ENCODE peak calls at places on chromosomes 7 and 10, in five cellular contexts. D, L, A, I and S are unnamed samples. For H3K4me1, the result is how much of the 10 kb centered on the place peaks cover.

GRCh38 chr7:135184254-135184841 is 13.8 kb upstream of the CYREN start:
- DNase-seq in D (no peak), L (no peak), A (no peak), I (no peak), S (no peak)

GRCh38 chr7:111752022-111752582 is 189.8 kb upstream of the IMMP2L start:
- DNase-seq in D (peak), L (peak), A (peak), I (peak), S (peak)

GRCh38 chr10:113071446-113071845 is 121.4 kb downstream of the TCF7L2 start:
- DNase-seq in D (peak), L (peak), A (no peak), I (peak), S (no peak)

GRCh38 chr10:20911626-20912025 is 14.5 kb upstream of the NEBL start:
- DNase-seq in D (no peak), L (no peak), A (no peak), I (no peak), S (no peak)

GRCh38 chr7:121219031-121219430 is 109.8 kb upstream of the WNT16 start:
- DNase-seq in D (no peak), L (no peak), A (no peak), I (no peak), S (no peak)

GRCh38 chr10:132974886-132975881 is 32.8 kb upstream of the CFAP46 start:
- DNase-seq in D (peak), L (no peak), A (no peak), I (no peak), S (peak)

GRCh38 chr7:131302876-131303707 is 24.6 kb upstream of the MKLN1 start:
- DNase-seq in D (peak), L (peak), A (peak), I (peak), S (no peak)

GRCh38 chr7:153061913-153062528 is 302.5 kb downstream of the ACTR3B start:
- DNase-seq in D (no peak), L (no peak), A (no peak), I (no peak), S (no peak)

GRCh38 chr7:140551334-140552239 is 72.3 kb upstream of the MKRN1 start:
- DNase-seq in D (no peak), L (no peak), A (peak), I (no peak), S (no peak)

GRCh38 chr7:153399554-153399940 is 640.0 kb downstream of the ACTR3B start:
- DNase-seq in D (no peak), L (no peak), A (no peak), I (no peak), S (no peak)

GRCh38 chr7:90594791-90595317 is 1.3 kb upstream of the CDK14 start:
- DNase-seq in D (peak), L (no peak), A (peak), I (peak), S (no peak)

GRCh38 chr7:130383187-130383980 is 3.1 kb downstream of the CPA1 start:
- DNase-seq in D (no peak), L (no peak), A (no peak), I (no peak), S (no peak)

GRCh38 chr7:94008537-94008936 is 4.4 kb upstream of the BET1 start:
- DNase-seq in D (no peak), L (no peak), A (peak), I (peak), S (no peak)

GRCh38 chr7:117810642-117811512 is 62.4 kb downstream of the CTTNBP2 start:
- DNase-seq in D (no peak), L (no peak), A (no peak), I (peak), S (no peak)

GRCh38 chr7:4769753-4770152 is 5.7 kb upstream of the AP5Z1 start:
- DNase-seq in D (no peak), L (no peak), A (peak), I (peak), S (no peak)

GRCh38 chr10:6108631-6109443 is 20.0 kb downstream of the RBM17 start:
- DNase-seq in D (no peak), L (peak), A (peak), I (peak), S (no peak)

GRCh38 chr10:78582540-78582939 is 486.2 kb upstream of the ZMIZ1 start:
- DNase-seq in D (no peak), L (no peak), A (no peak), I (no peak), S (no peak)

GRCh38 chr7:39934132-39934531 is 15.9 kb upstream of the CDK13 start:
- DNase-seq in D (no peak), L (no peak), A (no peak), I (no peak), S (no peak)

GRCh38 chr10:3948843-3949242 is 163.8 kb upstream of the KLF6 start:
- DNase-seq in D (no peak), L (no peak), A (peak), I (peak), S (no peak)

GRCh38 chr7:112510032-112510742 is 29.4 kb downstream of the LSMEM1 start:
- DNase-seq in D (no peak), L (no peak), A (peak), I (peak), S (no peak)

GRCh38 chr7:88224596-88225275 is 4.9 kb upstream of the SRI start:
- DNase-seq in D (no peak), L (no peak), A (peak), I (peak), S (no peak)

GRCh38 chr7:30041526-30042269 is 13.5 kb downstream of the PLEKHA8 start:
- DNase-seq in D (no peak), L (no peak), A (no peak), I (peak), S (no peak)

DNA sequence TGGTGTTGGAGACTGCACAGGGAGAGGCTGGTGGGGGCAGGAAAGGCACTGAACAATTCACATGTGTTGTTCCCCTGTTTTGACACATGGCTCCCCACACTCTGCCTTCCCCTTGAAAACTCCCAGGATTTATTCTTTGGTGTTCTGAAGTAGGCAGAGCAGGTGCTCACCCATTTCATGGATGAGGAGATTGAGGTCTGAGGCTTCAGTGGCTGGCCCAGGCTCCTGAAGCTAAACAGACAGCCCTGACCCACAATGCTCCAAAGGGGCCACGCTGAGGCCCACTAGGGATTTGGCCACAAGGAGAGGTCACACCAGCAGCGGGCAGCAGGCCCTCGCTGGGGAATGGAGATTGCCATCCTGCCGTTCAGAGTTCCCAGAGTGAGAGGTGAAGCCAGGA is 157.6 kb downstream of the SH3PXD2A start:
- DNase-seq in D (no peak), L (no peak), A (no peak), I (no peak), S (no peak)
- H3K27ac ChIP-seq in D (peak), L (no peak), A (no peak), I (no peak), S (no peak)

GRCh38 chr7:664402-664775 is 62.1 kb upstream of the DNAAF5 start:
- DNase-seq in D (no peak), L (no peak), A (no peak), I (no peak), S (no peak)
- H3K4me1 ChIP-seq in D (half or more), L (under half), A (under half), I (under half), S (under half)

DNA sequence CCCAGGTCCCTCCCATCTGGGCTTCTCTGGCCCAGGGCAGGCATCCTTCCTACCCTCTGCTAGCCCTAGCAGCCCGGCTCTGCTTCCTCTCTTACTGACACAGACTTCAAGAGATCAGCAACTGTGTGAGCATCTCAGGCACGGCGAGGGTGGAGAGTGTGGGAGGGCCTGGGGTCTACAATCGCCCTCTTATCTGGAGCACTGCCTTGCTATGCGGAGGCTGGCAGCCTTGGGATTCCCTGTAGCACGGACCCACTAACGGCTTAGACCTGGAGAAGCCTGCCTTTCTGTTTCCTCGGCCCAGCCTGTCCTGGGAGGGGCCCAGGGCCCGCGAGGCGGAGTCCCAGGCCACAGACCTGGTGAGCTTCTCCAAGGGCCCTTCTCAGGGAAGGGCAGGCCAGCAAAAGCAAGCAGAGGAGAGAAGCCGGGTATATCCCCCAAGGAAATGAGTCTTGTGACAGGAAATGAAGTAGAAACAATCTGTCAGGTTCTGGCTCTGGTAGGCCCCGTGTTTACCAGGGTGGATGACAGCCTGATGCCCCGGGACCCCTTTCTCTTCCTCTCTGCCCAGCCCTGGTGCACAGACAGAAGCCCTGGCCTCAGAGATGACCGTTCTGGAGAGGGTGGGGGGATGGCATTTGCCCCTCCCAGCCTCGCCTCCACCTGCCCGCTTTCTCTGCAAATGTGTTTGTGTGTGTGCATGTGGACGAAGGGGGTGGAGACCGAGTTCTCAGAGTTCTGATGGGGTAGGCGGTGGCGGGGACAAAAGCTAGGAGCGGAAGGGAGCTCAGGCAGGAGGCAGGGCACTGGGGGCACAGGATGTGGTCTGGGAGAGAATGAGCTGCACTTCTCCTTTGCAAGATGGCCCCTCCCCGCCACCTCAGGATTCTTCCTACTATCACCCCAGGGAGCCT is 2.5 kb downstream of the LRCH4 start:
- DNase-seq in D (peak), L (peak), A (peak), I (peak), S (peak)
- H3K4me3 ChIP-seq in D (peak), L (peak), A (peak), I (peak), S (peak)

DNA sequence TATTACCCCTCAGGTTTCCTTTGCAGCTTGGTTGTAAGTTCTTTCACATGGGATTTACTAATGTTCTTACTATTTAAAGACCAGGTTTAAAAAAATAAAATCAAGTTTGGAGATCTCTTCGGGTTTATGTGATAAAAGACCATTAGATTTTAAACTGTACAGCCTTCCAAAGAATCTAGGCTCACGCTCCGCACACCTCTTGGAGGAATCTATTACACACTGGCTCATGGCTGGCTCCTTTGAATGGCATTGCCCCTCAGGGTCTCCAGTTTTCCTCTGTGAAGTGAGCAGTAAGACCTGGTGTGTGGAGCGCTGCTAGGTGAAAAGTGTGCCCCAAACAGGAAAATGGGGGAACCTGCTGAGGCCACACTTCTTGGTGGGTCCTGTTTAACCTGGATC is 142.2 kb downstream of the KAT6B start:
- DNase-seq in D (no peak), L (no peak), A (no peak), I (no peak), S (no peak)
- H3K27ac ChIP-seq in D (no peak), L (no peak), A (no peak), I (no peak), S (no peak)